ENCODE peak calls at places on chromosome 7, in five cellular contexts. M, Y, C, J and Q are unnamed samples.
A peak's percentile ranks its signal among the peaks of the same experiment; 100 is the strongest.

GRCh38 chr7:3294432-3295100 is 6.5 kb upstream of the SDK1 start:
- DNase-seq in M (no peak), Y (no peak), C (no peak), J (peak; percentile 7), Q (no peak)

GRCh38 chr7:32219416-32219815 is 149.2 kb upstream of the PDE1C start:
- DNase-seq in M (no peak), Y (no peak), C (no peak), J (no peak), Q (no peak)

GRCh38 chr7:159218216-159219006 is 73.7 kb upstream of the VIPR2 start:
- DNase-seq in M (no peak), Y (no peak), C (no peak), J (peak; percentile 57), Q (peak; percentile 29)

GRCh38 chr7:115096262-115096661 is 174.4 kb downstream of the MDFIC start:
- DNase-seq in M (no peak), Y (no peak), C (no peak), J (no peak), Q (no peak)

GRCh38 chr7:80466638-80467037 is 45.2 kb downstream of the GNAT3 start:
- DNase-seq in M (no peak), Y (no peak), C (no peak), J (no peak), Q (no peak)

GRCh38 chr7:6500691-6501090 is 50.6 kb downstream of the GRID2IP start:
- DNase-seq in M (no peak), Y (no peak), C (no peak), J (no peak), Q (no peak)

GRCh38 chr7:51077951-51078350 is 238.7 kb downstream of the COBL start:
- DNase-seq in M (no peak), Y (no peak), C (no peak), J (no peak), Q (no peak)

GRCh38 chr7:48016641-48017040 is 12.3 kb downstream of the SUN3 start:
- DNase-seq in M (no peak), Y (no peak), C (no peak), J (no peak), Q (no peak)

GRCh38 chr7:120229094-120229493 is 43.9 kb upstream of the KCND2 start:
- DNase-seq in M (no peak), Y (no peak), C (no peak), J (no peak), Q (no peak)

GRCh38 chr7:134289423-134289822 is 27.3 kb downstream of the SLC35B4 start:
- DNase-seq in M (no peak), Y (no peak), C (no peak), J (no peak), Q (no peak)

GRCh38 chr7:127608446-127608845 is 9.5 kb downstream of the PAX4 start:
- DNase-seq in M (no peak), Y (no peak), C (no peak), J (no peak), Q (no peak)

GRCh38 chr7:128939861-128940410 is 2.2 kb downstream of the IRF5 start:
- DNase-seq in M (no peak), Y (no peak), C (no peak), J (no peak), Q (no peak)

GRCh38 chr7:128941323-128941890 is 3.7 kb downstream of the IRF5 start:
- DNase-seq in M (no peak), Y (no peak), C (no peak), J (no peak), Q (no peak)

GRCh38 chr7:128944487-128945236 is 6.9 kb downstream of the IRF5 start:
- DNase-seq in M (no peak), Y (no peak), C (no peak), J (no peak), Q (no peak)

GRCh38 chr7:128940494-128941322 is 3.0 kb downstream of the IRF5 start:
- DNase-seq in M (no peak), Y (no peak), C (no peak), J (no peak), Q (no peak)

DNA sequence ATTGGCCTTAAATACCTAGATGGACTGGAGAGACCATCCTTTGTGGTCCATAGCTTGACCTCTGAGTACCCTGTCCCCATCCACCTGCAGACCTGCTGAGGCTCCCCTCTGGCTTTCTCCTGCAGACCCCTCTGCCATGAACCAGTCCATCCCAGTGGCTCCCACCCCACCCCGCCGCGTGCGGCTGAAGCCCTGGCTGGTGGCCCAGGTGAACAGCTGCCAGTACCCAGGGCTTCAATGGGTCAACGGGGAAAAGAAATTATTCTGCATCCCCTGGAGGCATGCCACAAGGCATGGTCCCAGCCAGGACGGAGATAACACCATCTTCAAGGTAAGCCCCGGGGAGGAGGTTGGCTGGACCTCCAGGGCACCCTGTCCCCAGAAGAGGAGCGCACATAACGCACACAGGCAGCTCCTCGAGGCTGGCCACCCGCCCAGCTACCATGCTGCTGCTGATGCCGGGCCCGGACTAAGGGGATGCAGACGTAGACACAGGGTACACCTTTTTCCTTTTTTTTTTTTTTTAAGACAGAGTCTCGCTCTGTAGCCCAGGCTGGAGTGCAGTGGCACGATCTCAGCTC is 4.3 kb downstream of the IRF5 start:
- DNase-seq in M (no peak), Y (no peak), C (no peak), J (no peak), Q (no peak)
- H3K27ac ChIP-seq in M (no peak overlapping the region), Y (no peak overlapping the region), C (no peak overlapping the region), J (no peak overlapping the region), Q (no peak overlapping the region)

DNA sequence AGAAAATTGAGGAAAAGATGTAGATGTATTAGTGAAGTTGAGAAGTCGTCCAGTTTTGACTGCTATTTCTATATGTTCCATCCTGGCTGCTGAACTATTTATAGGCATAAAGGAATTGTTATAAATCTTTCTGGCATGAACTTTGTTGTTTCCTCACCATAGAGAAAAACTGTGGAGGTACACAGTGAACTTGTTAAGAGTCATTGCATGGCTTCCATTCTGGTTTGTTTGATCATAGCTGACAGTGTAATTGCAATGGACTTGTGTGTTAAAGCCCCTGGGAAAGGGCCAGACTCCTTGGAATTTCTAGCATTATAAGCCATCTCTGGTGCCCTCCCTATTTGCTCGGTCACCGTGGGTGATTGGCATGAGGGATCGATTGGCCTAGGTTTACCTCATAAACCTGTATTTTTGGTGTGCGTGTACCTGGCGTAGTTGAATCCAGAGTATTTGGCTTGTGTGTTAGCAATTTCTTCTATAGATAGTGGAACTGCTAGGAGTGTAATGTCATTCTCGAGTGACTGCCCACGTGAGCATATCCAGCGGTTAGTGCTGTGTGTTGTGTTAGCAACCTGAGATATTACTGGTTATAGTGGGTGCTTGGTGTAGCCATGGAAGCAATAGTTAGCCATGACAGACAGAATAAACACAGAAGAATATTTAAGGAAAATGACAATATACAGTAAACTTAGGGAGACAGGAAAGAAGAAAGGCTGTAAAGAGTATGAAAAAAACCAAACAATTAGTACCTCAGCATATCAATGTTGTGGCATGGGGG is 5.8 kb upstream of the SYPL1 start:
- DNase-seq in M (no peak), Y (no peak), C (no peak), J (no peak), Q (no peak)
- H3K27me3 ChIP-seq in M (no peaks in the 10 kb centered on the region), Y (no peaks in the 10 kb centered on the region), C (no peaks in the 10 kb centered on the region), J (no peaks in the 10 kb centered on the region), Q (no peaks in the 10 kb centered on the region)

GRCh38 chr7:19853261-19853832 is 79.9 kb upstream of the TMEM196 start:
- DNase-seq in M (no peak), Y (no peak), C (no peak), J (peak; percentile 53), Q (no peak)

GRCh38 chr7:19851504-19851903 is 78.1 kb upstream of the TMEM196 start:
- DNase-seq in M (no peak), Y (no peak), C (no peak), J (peak; percentile 73), Q (no peak)

GRCh38 chr7:19852192-19852591 is 78.8 kb upstream of the TMEM196 start:
- DNase-seq in M (no peak), Y (no peak), C (no peak), J (no peak), Q (no peak)
- H3K27ac ChIP-seq in M (no peak overlapping the region), Y (no peak overlapping the region), C (no peak overlapping the region), J (no peak overlapping the region), Q (no peak overlapping the region)

GRCh38 chr7:23473848-23474097 is 3.5 kb upstream of the IGF2BP3 start:
- DNase-seq in M (no peak), Y (no peak), C (no peak), J (no peak), Q (no peak)
- H3K27me3 ChIP-seq in M (peaks cover 87% of the 10 kb centered on the region), Y (no peaks in the 10 kb centered on the region), C (peaks cover 100% of the 10 kb centered on the region), J (peaks cover 24% of the 10 kb centered on the region), Q (no peaks in the 10 kb centered on the region)

DNA sequence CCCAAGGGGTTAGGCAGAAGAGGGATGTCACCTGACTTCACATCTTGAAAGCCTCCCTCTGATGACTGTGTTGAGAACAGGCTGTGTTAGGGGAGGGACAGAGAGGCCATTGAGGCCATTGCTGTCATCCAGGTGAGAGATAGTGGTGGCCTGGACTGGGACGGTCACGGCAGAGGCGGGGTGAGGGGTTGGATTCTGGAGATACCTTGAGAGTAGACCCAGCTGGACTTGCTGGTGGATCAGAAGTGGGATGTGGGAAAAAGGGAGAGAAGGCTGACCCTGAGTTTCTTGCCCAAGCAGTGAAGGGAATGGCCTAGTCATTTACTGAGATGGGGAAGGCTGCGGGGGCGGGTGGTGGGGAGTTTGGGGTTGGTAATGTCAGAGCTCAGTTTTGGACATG is 13.6 kb downstream of the MTURN start:
- DNase-seq in M (no peak), Y (no peak), C (no peak), J (no peak), Q (no peak)
- H3K27ac ChIP-seq in M (no peak overlapping the region), Y (no peak overlapping the region), C (peak overlapping the region; percentile 75), J (no peak overlapping the region), Q (no peak overlapping the region)

GRCh38 chr7:8441602-8442294 is 8.3 kb downstream of the NXPH1 start:
- DNase-seq in M (no peak), Y (no peak), C (no peak), J (no peak), Q (no peak)
- H3K27me3 ChIP-seq in M (peaks cover 38% of the 10 kb centered on the region), Y (peaks cover 20% of the 10 kb centered on the region), C (peaks cover 88% of the 10 kb centered on the region), J (no peaks in the 10 kb centered on the region), Q (peaks cover 51% of the 10 kb centered on the region)

GRCh38 chr7:64998865-64999164 is 7.7 kb downstream of the ERV3-1 start:
- DNase-seq in M (no peak), Y (no peak), C (no peak), J (no peak), Q (no peak)
- H3K27ac ChIP-seq in M (peak overlapping the region; percentile 60), Y (peak overlapping the region; percentile 97), C (no peak overlapping the region), J (peak overlapping the region; percentile 87), Q (peak overlapping the region; percentile 86)

DNA sequence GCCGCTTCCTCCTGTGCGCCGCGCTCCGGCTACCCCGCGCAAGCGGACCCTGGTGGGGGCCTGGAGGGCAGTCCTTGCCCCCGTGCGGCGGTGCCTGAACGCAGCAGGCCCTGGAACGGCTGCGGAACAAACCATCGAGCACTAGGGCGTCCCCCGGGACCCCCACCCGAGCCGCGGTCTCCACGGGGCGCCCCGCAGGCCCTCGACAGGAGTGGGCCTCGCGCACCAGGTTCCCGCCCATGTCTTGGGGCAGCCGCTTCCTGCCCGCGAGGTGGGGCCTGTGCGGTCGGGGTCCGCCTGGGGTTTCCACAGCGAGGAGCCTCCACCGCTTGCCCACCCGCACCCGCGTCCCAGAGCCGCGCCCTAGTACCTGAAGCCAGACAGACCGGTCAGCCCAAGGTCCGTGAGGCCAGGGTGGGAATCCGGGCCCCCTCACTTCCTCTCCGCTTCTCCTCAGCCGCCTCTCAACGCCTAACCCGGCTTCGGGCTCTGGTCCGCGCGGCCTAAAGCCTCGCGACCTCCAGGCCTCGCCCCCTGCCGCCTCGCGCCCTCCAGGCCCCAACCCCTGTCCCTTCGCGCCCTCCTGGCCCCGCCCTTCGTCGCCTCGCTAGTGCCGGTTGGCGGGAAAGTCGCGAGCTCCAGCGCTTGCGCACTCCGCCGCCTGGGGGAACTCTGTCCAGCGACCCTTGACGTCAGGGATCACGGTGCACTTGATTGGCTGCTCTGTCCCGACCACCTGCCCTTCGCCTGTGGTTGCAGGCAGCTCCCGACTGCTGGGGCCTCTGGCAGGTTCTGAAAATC is 7.0 kb upstream of the GBX1 start:
- DNase-seq in M (no peak), Y (peak; percentile 8), C (no peak), J (no peak), Q (no peak)
- H3K27me3 ChIP-seq in M (no peaks in the 10 kb centered on the region), Y (peaks cover 36% of the 10 kb centered on the region), C (peaks cover 11% of the 10 kb centered on the region), J (peaks cover 13% of the 10 kb centered on the region), Q (peaks cover 2% of the 10 kb centered on the region)